ENCODE peak calls at places on chromosomes 4 and X, in six cellular contexts. U is WERI-Rb-1; T is immature natural killer cell; K is iris pigment epithelial cell; J is NCI-H446 treated with DMSO at 0.1 percent for 48 hours; L is effector memory CD4-positive, alpha-beta T cell. Y is an unnamed sample.

GRCh38 chr4:100738388-100739165 is 220.8 kb upstream of the EMCN start:
- DNase-seq in U (no peak), T (no peak), K (peak; percentile 61), J (peak; percentile 50), L (no peak), Y (no peak)

GRCh38 chrX:153903991-153904957 is at the start of gene AVPR2:
- DNase-seq in U (peak; percentile 33), T (no peak), K (no peak), J (no peak), L (no peak), Y (no peak)

GRCh38 chr4:95362906-95363578 is 185.7 kb downstream of the UNC5C start:
- DNase-seq in U (peak; percentile 65), T (no peak), K (peak; percentile 4), J (peak; percentile 60), L (no peak), Y (no peak)

GRCh38 chrX:38882894-38883620 is 81.8 kb downstream of the MID1IP1 start:
- DNase-seq in U (no peak), T (no peak), K (peak; percentile 47), J (no peak), L (no peak), Y (no peak)

GRCh38 chrX:103480526-103480925 is 38.8 kb downstream of the RAB40A start:
- DNase-seq in U (no peak), T (no peak), K (no peak), J (no peak), L (no peak), Y (no peak)

GRCh38 chr4:73459048-73459421 is 22.5 kb upstream of the AFM start:
- DNase-seq in U (no peak), T (no peak), K (no peak), J (no peak), L (no peak), Y (no peak)

GRCh38 chrX:152658302-152658701 is 20.6 kb downstream of the GABRQ start:
- DNase-seq in U (peak; percentile 58), T (no peak), K (no peak), J (no peak), L (no peak), Y (no peak)

GRCh38 chr4:138158746-138159297 is 83.3 kb downstream of the SLC7A11 start:
- DNase-seq in U (no peak), T (no peak), K (peak; percentile 87), J (no peak), L (no peak), Y (no peak)

GRCh38 chr4:148071009-148071408 is 339.1 kb downstream of the ARHGAP10 start:
- DNase-seq in U (peak; percentile 53), T (no peak), K (no peak), J (no peak), L (no peak), Y (no peak)

GRCh38 chr4:103478210-103478609 is 241.6 kb downstream of the TACR3 start:
- DNase-seq in U (no peak), T (no peak), K (no peak), J (no peak), L (no peak), Y (no peak)

GRCh38 chrX:136781180-136781797 is 557 bp upstream of the ARHGEF6 start:
- DNase-seq in U (no peak), T (no peak), K (no peak), J (peak; percentile 29), L (no peak), Y (no peak)

GRCh38 chr4:1200425-1201035 is 28.1 kb upstream of the SPON2 start:
- DNase-seq in U (peak; percentile 57), T (peak; percentile 55), K (peak; percentile 94), J (no peak), L (no peak), Y (peak; percentile 39)

GRCh38 chr4:52911684-52912294 is 49.7 kb downstream of the RASL11B start:
- DNase-seq in U (peak; percentile 87), T (peak; percentile 35), K (peak; percentile 78), J (peak; percentile 32), L (peak; percentile 22), Y (peak; percentile 12)

GRCh38 chrX:2572740-2573139 is 72.0 kb upstream of the DHRSX start:
- DNase-seq in U (no peak), T (no peak), K (peak; percentile 59), J (no peak), L (no peak), Y (no peak)

GRCh38 chr4:142095886-142096605 is 459.7 kb downstream of the IL15 start:
- DNase-seq in U (no peak), T (no peak), K (peak; percentile 95), J (peak; percentile 86), L (no peak), Y (no peak)

Y was measured in occipital lobe.